ENCODE peak calls at places on chromosomes 3 and 15, in six cellular contexts. X is hepatocyte, B is right lobe of liver, I is AG10803, H is dorsolateral prefrontal cortex, R is fibroblast of lung. M is an unnamed sample.

GRCh38 chr3:180447156-180447555 is 154.8 kb upstream of the TTC14 start:
- DNase-seq in X (no peak), B (no peak), I (peak), H (no peak), R (no peak), M (peak)

GRCh38 chr15:73368301-73369072 is at the start of gene HCN4:
- DNase-seq in X (peak), B (no peak), I (no peak), H (peak), R (no peak), M (no peak)

GRCh38 chr3:123790254-123791072 is 93.7 kb downstream of the MYLK start:
- DNase-seq in X (no peak), B (no peak), I (peak), H (no peak), R (no peak), M (no peak)

GRCh38 chr15:75801859-75802593 is 41.2 kb upstream of the UBE2Q2 start:
- DNase-seq in X (peak), B (peak), I (peak), H (peak), R (peak), M (no peak)

GRCh38 chr3:87810427-87810826 is 248.4 kb downstream of the CGGBP1 start:
- DNase-seq in X (no peak), B (no peak), I (peak), H (no peak), R (no peak), M (no peak)

GRCh38 chr3:42979044-42979962 is at the start of gene GASK1A:
- DNase-seq in X (peak), B (peak), I (no peak), H (peak), R (no peak), M (no peak)

GRCh38 chr3:108130247-108130646 is 39.4 kb upstream of the CD47 start:
- DNase-seq in X (no peak), B (no peak), I (no peak), H (no peak), R (no peak), M (no peak)

GRCh38 chr3:184543848-184544512 is 17.6 kb upstream of the EPHB3 start:
- DNase-seq in X (peak), B (peak), I (peak), H (peak), R (peak), M (no peak)

GRCh38 chr3:155766206-155766605 is 21.3 kb upstream of the PLCH1 start:
- DNase-seq in X (no peak), B (no peak), I (no peak), H (no peak), R (peak), M (no peak)

GRCh38 chr3:14847613-14848541 is 29.1 kb downstream of the FGD5 start:
- DNase-seq in X (peak), B (no peak), I (no peak), H (no peak), R (no peak), M (no peak)

GRCh38 chr15:27831384-27832262 is 267.5 kb downstream of the OCA2 start:
- DNase-seq in X (no peak), B (no peak), I (no peak), H (no peak), R (no peak), M (no peak)

GRCh38 chr3:52781741-52782140 is 4.3 kb downstream of the ITIH1 start:
- DNase-seq in X (no peak), B (no peak), I (no peak), H (no peak), R (no peak), M (no peak)

GRCh38 chr3:111541911-111542483 is at the start of gene CD96:
- DNase-seq in X (no peak), B (no peak), I (no peak), H (no peak), R (peak), M (no peak)

GRCh38 chr3:111820651-111821050 is 38.4 kb upstream of the PHLDB2 start:
- DNase-seq in X (no peak), B (no peak), I (no peak), H (no peak), R (no peak), M (no peak)

GRCh38 chr3:66211779-66212178 is 9.0 kb upstream of the SLC25A26 start:
- DNase-seq in X (no peak), B (no peak), I (no peak), H (no peak), R (no peak), M (no peak)

GRCh38 chr3:96813134-96813819 is 1.1 kb upstream of the EPHA6 start:
- DNase-seq in X (peak), B (peak), I (peak), H (peak), R (peak), M (no peak)

GRCh38 chr3:102068327-102068726 is 219.0 kb downstream of the NFKBIZ start:
- DNase-seq in X (no peak), B (no peak), I (no peak), H (no peak), R (no peak), M (no peak)

GRCh38 chr3:175200391-175200790 is 341.3 kb downstream of the NAALADL2 start:
- DNase-seq in X (no peak), B (no peak), I (no peak), H (no peak), R (no peak), M (no peak)

GRCh38 chr3:11637901-11638668 is 5.6 kb downstream of the VGLL4 start:
- DNase-seq in X (no peak), B (no peak), I (peak), H (no peak), R (peak), M (peak)

DNA sequence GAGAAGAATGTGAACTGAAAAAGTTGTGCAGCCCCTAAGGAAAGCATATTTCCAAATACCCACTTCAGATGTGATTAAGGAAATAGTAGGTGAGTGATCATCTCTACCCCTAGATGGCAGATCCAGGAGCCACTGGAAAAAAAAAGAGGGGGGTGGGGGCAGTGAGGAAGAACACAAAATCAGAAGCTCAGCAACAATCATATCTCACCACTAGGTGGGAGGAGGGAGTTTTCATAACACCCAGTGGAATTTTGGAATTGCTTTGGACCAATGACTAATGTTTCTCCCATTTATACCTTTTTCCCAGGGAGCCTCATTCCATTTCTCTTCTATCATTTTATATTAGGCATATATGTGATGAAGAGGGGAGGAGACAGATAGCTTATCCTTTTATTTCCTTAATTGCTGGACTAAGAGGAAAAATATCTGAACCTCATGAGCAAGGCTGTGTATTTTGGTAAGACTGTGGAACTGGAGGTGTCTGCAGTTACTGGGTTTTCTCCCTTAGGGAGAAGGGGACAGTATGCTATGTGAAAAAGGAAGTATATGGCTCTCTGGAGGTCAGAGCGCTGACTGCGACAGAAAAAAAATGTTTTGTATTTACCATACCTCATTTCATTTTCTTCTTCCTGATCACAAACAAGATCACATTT is 363.4 kb downstream of the GAP43 start:
- DNase-seq in X (peak), B (no peak), I (no peak), H (no peak), R (peak), M (no peak)
- TF ChIP-seq CTCF in X (peak), B (no peak), I (peak), H (no peak), R (peak), M (peak)

GRCh38 chr15:90716976-90717821 is at the start of gene BLM:
- DNase-seq in X (peak), B (peak), I (peak), H (peak), R (peak), M (peak)
- H3K4me3 ChIP-seq in X (peak), B (peak), I (peak), H (peak), R (peak), M (peak)

GRCh38 chr3:54891540-54891897 is 36.3 kb downstream of the LRTM1 start:
- DNase-seq in X (peak), B (no peak), I (peak), H (peak), R (peak), M (peak)
- TF ChIP-seq CTCF in X (peak), B (peak), I (peak), H (peak), R (peak), M (peak)

GRCh38 chr3:69867941-69868505 is 128.8 kb downstream of the MITF start:
- DNase-seq in X (no peak), B (no peak), I (peak), H (no peak), R (no peak), M (no peak)
- H3K4me3 ChIP-seq in X (no peak), B (no peak), I (no peak), H (no peak), R (no peak), M (no peak)

DNA sequence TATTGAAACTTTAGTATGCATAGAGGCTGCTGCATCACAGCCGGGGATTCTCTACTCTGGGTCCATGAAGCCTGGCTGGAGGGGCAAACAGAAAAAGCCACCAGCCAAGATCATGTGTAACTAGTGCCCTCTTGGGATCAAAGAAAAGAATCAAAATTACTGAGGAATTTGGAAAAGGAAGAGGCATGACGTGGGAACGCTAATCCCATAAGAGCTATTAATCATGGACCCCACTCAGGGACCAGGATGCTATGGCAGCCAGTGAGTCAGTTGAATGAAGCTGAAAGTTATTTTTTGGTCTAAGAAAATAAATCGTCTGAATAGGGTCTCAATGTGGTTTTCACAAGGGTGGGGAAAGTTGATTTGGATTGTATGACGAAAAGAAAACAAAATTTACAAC is 1165.1 kb downstream of the ROBO2 start:
- DNase-seq in X (peak), B (no peak), I (peak), H (no peak), R (peak), M (peak)
- TF ChIP-seq CTCF in X (peak), B (no peak), I (no peak), H (no peak), R (peak), M (peak)

GRCh38 chr3:127697531-127698240 is 24.9 kb downstream of the ABTB1 start:
- DNase-seq in X (peak), B (peak), I (peak), H (peak), R (peak), M (no peak)
- H3K4me3 ChIP-seq in X (no peak), B (peak), I (peak), H (peak), R (no peak), M (no peak)

GRCh38 chr3:177035678-177036077 is 161.6 kb downstream of the TBL1XR1 start:
- DNase-seq in X (no peak), B (no peak), I (no peak), H (no peak), R (no peak), M (no peak)

GRCh38 chr3:177039875-177040274 is 157.4 kb downstream of the TBL1XR1 start:
- DNase-seq in X (no peak), B (no peak), I (no peak), H (no peak), R (no peak), M (no peak)

GRCh38 chr3:177037241-177037640 is 160.0 kb downstream of the TBL1XR1 start:
- DNase-seq in X (no peak), B (no peak), I (no peak), H (no peak), R (no peak), M (no peak)

GRCh38 chr3:177034850-177035475 is 162.3 kb downstream of the TBL1XR1 start:
- DNase-seq in X (no peak), B (no peak), I (no peak), H (no peak), R (no peak), M (no peak)
- TF ChIP-seq CTCF in X (no peak), B (no peak), I (no peak), H (no peak), R (no peak), M (no peak)

GRCh38 chr15:51077565-51078153 is 17.0 kb downstream of the TNFAIP8L3 start:
- DNase-seq in X (peak), B (peak), I (peak), H (peak), R (peak), M (no peak)
- H3K4me3 ChIP-seq in X (no peak), B (peak), I (peak), H (peak), R (peak), M (peak)

GRCh38 chr15:48647963-48648362 is 2.5 kb upstream of the FBN1 start:
- DNase-seq in X (no peak), B (no peak), I (peak), H (peak), R (peak), M (no peak)
- TF ChIP-seq CTCF in X (peak), B (no peak), I (peak), H (no peak), R (peak), M (peak)

GRCh38 chr3:193149998-193150397 is 91.0 kb upstream of the PLAAT1 start:
- DNase-seq in X (no peak), B (no peak), I (no peak), H (no peak), R (no peak), M (no peak)
- H3K4me3 ChIP-seq in X (no peak), B (no peak), I (no peak), H (no peak), R (no peak), M (no peak)